ENCODE peak calls at places on chromosomes 12 and 14, in seven cellular contexts. One of them, this sample, is unnamed.

GRCh38 chr14:104305511-104306449 is 167.4 kb downstream of the KIF26A start:
- DNase-seq in RWPE1: no peak
- DNase-seq in HFFc6: no peak
- DNase-seq in dorsolateral prefrontal cortex: peak
- DNase-seq in LoVo: no peak
- DNase-seq in HuH-7: no peak
- DNase-seq in AG20443: no peak
- DNase-seq in this sample: no peak

GRCh38 chr12:10214131-10214876 is 1.6 kb downstream of the GABARAPL1 start:
- DNase-seq in RWPE1: peak
- DNase-seq in HFFc6: no peak
- DNase-seq in dorsolateral prefrontal cortex: no peak
- DNase-seq in LoVo: no peak
- DNase-seq in HuH-7: peak
- DNase-seq in AG20443: peak
- DNase-seq in this sample: peak

GRCh38 chr14:22822619-22823551 is 6.8 kb upstream of the MRPL52 start:
- DNase-seq in RWPE1: no peak
- DNase-seq in HFFc6: peak
- DNase-seq in dorsolateral prefrontal cortex: peak
- DNase-seq in LoVo: peak
- DNase-seq in HuH-7: peak
- DNase-seq in AG20443: peak
- DNase-seq in this sample: peak

GRCh38 chr12:29226621-29227020 is 77.5 kb downstream of the FAR2 start:
- DNase-seq in RWPE1: no peak
- DNase-seq in HFFc6: no peak
- DNase-seq in dorsolateral prefrontal cortex: no peak
- DNase-seq in LoVo: no peak
- DNase-seq in HuH-7: no peak
- DNase-seq in AG20443: no peak
- DNase-seq in this sample: peak

GRCh38 chr14:81330619-81331122 is 69.5 kb downstream of the STON2 start:
- DNase-seq in RWPE1: peak
- DNase-seq in HFFc6: no peak
- DNase-seq in dorsolateral prefrontal cortex: no peak
- DNase-seq in LoVo: no peak
- DNase-seq in HuH-7: no peak
- DNase-seq in AG20443: no peak
- DNase-seq in this sample: no peak

GRCh38 chr12:11795910-11796459 is 146.5 kb downstream of the ETV6 start:
- DNase-seq in RWPE1: peak
- DNase-seq in HFFc6: peak
- DNase-seq in dorsolateral prefrontal cortex: no peak
- DNase-seq in LoVo: peak
- DNase-seq in HuH-7: no peak
- DNase-seq in AG20443: no peak
- DNase-seq in this sample: peak

GRCh38 chr14:89533136-89533535 is 116.1 kb upstream of the FOXN3 start:
- DNase-seq in RWPE1: no peak
- DNase-seq in HFFc6: no peak
- DNase-seq in dorsolateral prefrontal cortex: no peak
- DNase-seq in LoVo: no peak
- DNase-seq in HuH-7: no peak
- DNase-seq in AG20443: no peak
- DNase-seq in this sample: peak

GRCh38 chr14:96064866-96065265 is 25.7 kb downstream of the C14orf132 start:
- DNase-seq in RWPE1: no peak
- DNase-seq in HFFc6: no peak
- DNase-seq in dorsolateral prefrontal cortex: no peak
- DNase-seq in LoVo: no peak
- DNase-seq in HuH-7: no peak
- DNase-seq in AG20443: no peak
- DNase-seq in this sample: no peak

GRCh38 chr12:59843260-59843843 is 247.5 kb downstream of the SLC16A7 start:
- DNase-seq in RWPE1: no peak
- DNase-seq in HFFc6: no peak
- DNase-seq in dorsolateral prefrontal cortex: no peak
- DNase-seq in LoVo: no peak
- DNase-seq in HuH-7: no peak
- DNase-seq in AG20443: no peak
- DNase-seq in this sample: no peak

GRCh38 chr14:70871863-70872677 is 35.2 kb upstream of the PCNX1 start:
- DNase-seq in RWPE1: no peak
- DNase-seq in HFFc6: no peak
- DNase-seq in dorsolateral prefrontal cortex: no peak
- DNase-seq in LoVo: no peak
- DNase-seq in HuH-7: no peak
- DNase-seq in AG20443: no peak
- DNase-seq in this sample: no peak

GRCh38 chr12:73383584-73384229 is 1111.5 kb downstream of the TRHDE start:
- DNase-seq in RWPE1: no peak
- DNase-seq in HFFc6: no peak
- DNase-seq in dorsolateral prefrontal cortex: no peak
- DNase-seq in LoVo: peak
- DNase-seq in HuH-7: peak
- DNase-seq in AG20443: no peak
- DNase-seq in this sample: no peak

GRCh38 chr12:110741371-110741770 is 1.3 kb downstream of the PPP1CC start:
- DNase-seq in RWPE1: no peak
- DNase-seq in HFFc6: no peak
- DNase-seq in dorsolateral prefrontal cortex: no peak
- DNase-seq in LoVo: no peak
- DNase-seq in HuH-7: no peak
- DNase-seq in AG20443: no peak
- DNase-seq in this sample: no peak

GRCh38 chr12:18224745-18225144 is 36.6 kb upstream of the PIK3C2G start:
- DNase-seq in RWPE1: peak
- DNase-seq in HFFc6: peak
- DNase-seq in dorsolateral prefrontal cortex: no peak
- DNase-seq in LoVo: peak
- DNase-seq in HuH-7: no peak
- DNase-seq in AG20443: peak
- DNase-seq in this sample: no peak

GRCh38 chr12:80745851-80746250 is 29.1 kb downstream of the MYF5 start:
- DNase-seq in RWPE1: no peak
- DNase-seq in HFFc6: no peak
- DNase-seq in dorsolateral prefrontal cortex: no peak
- DNase-seq in LoVo: no peak
- DNase-seq in HuH-7: no peak
- DNase-seq in AG20443: no peak
- DNase-seq in this sample: no peak

GRCh38 chr12:85765443-85765842 is 70.8 kb downstream of the RASSF9 start:
- DNase-seq in RWPE1: no peak
- DNase-seq in HFFc6: no peak
- DNase-seq in dorsolateral prefrontal cortex: no peak
- DNase-seq in LoVo: no peak
- DNase-seq in HuH-7: peak
- DNase-seq in AG20443: no peak
- DNase-seq in this sample: no peak

GRCh38 chr14:75428230-75429104 is 645 bp downstream of the JDP2 start:
- DNase-seq in RWPE1: peak
- DNase-seq in HFFc6: no peak
- DNase-seq in dorsolateral prefrontal cortex: no peak
- DNase-seq in LoVo: peak
- DNase-seq in HuH-7: no peak
- DNase-seq in AG20443: peak
- DNase-seq in this sample: no peak

GRCh38 chr14:69355955-69356321 is 42.2 kb downstream of the ERH start:
- DNase-seq in RWPE1: no peak
- DNase-seq in HFFc6: peak
- DNase-seq in dorsolateral prefrontal cortex: no peak
- DNase-seq in LoVo: no peak
- DNase-seq in HuH-7: no peak
- DNase-seq in AG20443: peak
- DNase-seq in this sample: no peak

GRCh38 chr14:93683241-93683640 is 105.0 kb downstream of the PRIMA1 start:
- DNase-seq in RWPE1: peak
- DNase-seq in HFFc6: no peak
- DNase-seq in dorsolateral prefrontal cortex: no peak
- DNase-seq in LoVo: no peak
- DNase-seq in HuH-7: peak
- DNase-seq in AG20443: no peak
- DNase-seq in this sample: no peak

GRCh38 chr14:37420622-37421021 is 174.4 kb downstream of the FOXA1 start:
- DNase-seq in RWPE1: no peak
- DNase-seq in HFFc6: no peak
- DNase-seq in dorsolateral prefrontal cortex: no peak
- DNase-seq in LoVo: no peak
- DNase-seq in HuH-7: no peak
- DNase-seq in AG20443: no peak
- DNase-seq in this sample: no peak

GRCh38 chr12:25764892-25765291 is 193.6 kb upstream of the RASSF8 start:
- DNase-seq in RWPE1: no peak
- DNase-seq in HFFc6: no peak
- DNase-seq in dorsolateral prefrontal cortex: no peak
- DNase-seq in LoVo: no peak
- DNase-seq in HuH-7: no peak
- DNase-seq in AG20443: no peak
- DNase-seq in this sample: no peak

GRCh38 chr12:3655331-3655900 is 97.5 kb downstream of the CRACR2A start:
- DNase-seq in RWPE1: peak
- DNase-seq in HFFc6: no peak
- DNase-seq in dorsolateral prefrontal cortex: no peak
- DNase-seq in LoVo: no peak
- DNase-seq in HuH-7: peak
- DNase-seq in AG20443: peak
- DNase-seq in this sample: no peak

GRCh38 chr14:32514236-32514635 is 185.1 kb downstream of the AKAP6 start:
- DNase-seq in RWPE1: no peak
- DNase-seq in HFFc6: peak
- DNase-seq in dorsolateral prefrontal cortex: no peak
- DNase-seq in LoVo: peak
- DNase-seq in HuH-7: no peak
- DNase-seq in AG20443: no peak
- DNase-seq in this sample: no peak